ENCODE peak calls at places on chromosomes 2 and 18, in seven cellular contexts. P is A549; G is effector memory CD4-positive, alpha-beta T cell; W is psoas muscle; Q is Peyer's patch; A is breast epithelium; R is CD8-positive, alpha-beta T cell. U is an unnamed sample.

GRCh38 chr2:228681426-228681825 is 499.9 kb upstream of the SPHKAP start:
- DNase-seq in P (peak), G (no peak), W (no peak), Q (no peak), A (no peak), R (no peak), U (no peak)

GRCh38 chr2:174699993-174700766 is 64.1 kb downstream of the CHRNA1 start:
- DNase-seq in P (peak), G (no peak), W (no peak), Q (no peak), A (no peak), R (no peak), U (no peak)

GRCh38 chr2:75489682-75490180 is 71.0 kb downstream of the EVA1A start:
- DNase-seq in P (no peak), G (no peak), W (no peak), Q (no peak), A (no peak), R (no peak), U (no peak)

GRCh38 chr2:196181484-196181883 is 10.1 kb upstream of the STK17B start:
- DNase-seq in P (no peak), G (no peak), W (no peak), Q (no peak), A (no peak), R (no peak), U (no peak)

GRCh38 chr2:28526733-28527132 is 30.9 kb downstream of the PLB1 start:
- DNase-seq in P (no peak), G (no peak), W (no peak), Q (no peak), A (no peak), R (no peak), U (no peak)

GRCh38 chr2:64696631-64697030 is 42.9 kb upstream of the SERTAD2 start:
- DNase-seq in P (no peak), G (no peak), W (no peak), Q (no peak), A (no peak), R (no peak), U (no peak)

GRCh38 chr2:15939854-15940660 is at the start of gene MYCN:
- DNase-seq in P (peak), G (no peak), W (no peak), Q (no peak), A (peak), R (peak), U (peak)

GRCh38 chr2:130286983-130287655 is 55.6 kb upstream of the IMP4 start:
- DNase-seq in P (no peak), G (no peak), W (peak), Q (no peak), A (no peak), R (no peak), U (no peak)

GRCh38 chr2:108329771-108330170 is 41.1 kb downstream of the SULT1C2 start:
- DNase-seq in P (no peak), G (no peak), W (no peak), Q (no peak), A (no peak), R (no peak), U (no peak)

GRCh38 chr18:50560681-50561629 is 1.1 kb downstream of the MAPK4 start:
- DNase-seq in P (no peak), G (no peak), W (no peak), Q (no peak), A (no peak), R (no peak), U (no peak)

GRCh38 chr18:24071779-24072178 is 57.2 kb downstream of the TTC39C start:
- DNase-seq in P (peak), G (no peak), W (no peak), Q (no peak), A (no peak), R (no peak), U (no peak)

GRCh38 chr18:58186258-58186948 is 142.4 kb downstream of the NEDD4L start:
- DNase-seq in P (peak), G (no peak), W (no peak), Q (no peak), A (no peak), R (no peak), U (no peak)

GRCh38 chr2:9693138-9693520 is 62.3 kb upstream of the YWHAQ start:
- DNase-seq in P (no peak), G (no peak), W (peak), Q (no peak), A (no peak), R (no peak), U (no peak)

GRCh38 chr2:33134764-33135560 is 188.2 kb downstream of the LTBP1 start:
- DNase-seq in P (no peak), G (no peak), W (no peak), Q (no peak), A (no peak), R (no peak), U (peak)

GRCh38 chr2:62032096-62032495 is 126.6 kb downstream of the COMMD1 start:
- DNase-seq in P (no peak), G (no peak), W (no peak), Q (no peak), A (no peak), R (no peak), U (no peak)

GRCh38 chr2:65530547-65531320 is 98.3 kb upstream of the SPRED2 start:
- DNase-seq in P (no peak), G (no peak), W (no peak), Q (no peak), A (no peak), R (no peak), U (no peak)

GRCh38 chr2:28649481-28650260 is 102.0 kb upstream of the PPP1CB start:
- DNase-seq in P (no peak), G (no peak), W (no peak), Q (no peak), A (no peak), R (no peak), U (no peak)

GRCh38 chr18:35128675-35129074 is 87.5 kb downstream of the MAPRE2 start:
- DNase-seq in P (no peak), G (no peak), W (no peak), Q (no peak), A (no peak), R (no peak), U (no peak)

GRCh38 chr2:12059616-12060441 is 313.4 kb downstream of the LPIN1 start:
- DNase-seq in P (no peak), G (no peak), W (no peak), Q (no peak), A (no peak), R (no peak), U (no peak)

GRCh38 chr2:12055219-12055618 is 308.8 kb downstream of the LPIN1 start:
- DNase-seq in P (no peak), G (no peak), W (no peak), Q (no peak), A (no peak), R (no peak), U (no peak)

GRCh38 chr2:12061785-12062184 is 315.4 kb downstream of the LPIN1 start:
- DNase-seq in P (no peak), G (no peak), W (no peak), Q (no peak), A (no peak), R (no peak), U (no peak)

GRCh38 chr2:12061317-12061716 is 314.9 kb downstream of the LPIN1 start:
- DNase-seq in P (no peak), G (no peak), W (no peak), Q (no peak), A (no peak), R (no peak), U (no peak)

DNA sequence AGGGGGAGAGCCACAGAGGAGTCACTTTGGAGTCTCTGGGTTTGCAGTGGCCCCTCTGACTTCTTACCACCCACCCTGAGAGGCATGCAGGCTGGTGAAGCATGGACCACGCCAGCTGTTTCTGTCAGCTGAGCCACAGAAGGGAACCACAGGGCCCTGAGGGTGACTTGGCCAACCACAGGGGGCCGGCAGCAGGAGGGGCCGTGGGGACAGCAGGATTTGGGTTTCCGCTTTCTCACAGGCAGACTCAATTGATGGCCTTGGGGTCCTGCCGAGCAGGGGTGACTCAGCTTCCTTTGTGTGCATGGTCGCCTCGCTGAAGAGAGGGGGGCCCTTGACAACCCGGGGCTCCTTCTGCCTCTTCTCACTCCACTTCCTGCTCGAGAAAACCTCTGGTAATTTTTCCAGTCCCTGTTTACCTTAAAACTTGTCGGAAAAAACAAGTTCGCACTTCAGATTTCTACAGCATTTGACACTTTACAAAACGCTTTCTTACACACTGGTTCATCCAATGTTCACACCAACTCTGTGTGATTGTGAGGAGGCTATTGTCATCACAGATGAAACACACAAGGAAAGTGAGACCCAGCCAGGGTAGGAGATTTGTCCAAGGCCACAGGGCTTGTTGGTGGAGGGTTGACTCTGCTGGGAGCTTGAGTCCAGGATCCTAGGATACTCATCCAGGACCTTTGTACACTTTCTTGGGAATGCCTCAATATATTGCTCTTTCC is 311.2 kb downstream of the LPIN1 start:
- DNase-seq in P (no peak), G (no peak), W (peak), Q (peak), A (no peak), R (peak), U (no peak)
- H3K27ac ChIP-seq in P (no peak), G (no peak), W (no peak), Q (no peak), A (no peak), R (no peak), U (no peak)

GRCh38 chr2:211458974-211459373 is 902.6 kb downstream of the CPS1 start:
- DNase-seq in P (no peak), G (no peak), W (no peak), Q (no peak), A (no peak), R (no peak), U (no peak)
- H3K27ac ChIP-seq in P (no peak), G (no peak), W (no peak), Q (no peak), A (no peak), R (no peak), U (no peak)

DNA sequence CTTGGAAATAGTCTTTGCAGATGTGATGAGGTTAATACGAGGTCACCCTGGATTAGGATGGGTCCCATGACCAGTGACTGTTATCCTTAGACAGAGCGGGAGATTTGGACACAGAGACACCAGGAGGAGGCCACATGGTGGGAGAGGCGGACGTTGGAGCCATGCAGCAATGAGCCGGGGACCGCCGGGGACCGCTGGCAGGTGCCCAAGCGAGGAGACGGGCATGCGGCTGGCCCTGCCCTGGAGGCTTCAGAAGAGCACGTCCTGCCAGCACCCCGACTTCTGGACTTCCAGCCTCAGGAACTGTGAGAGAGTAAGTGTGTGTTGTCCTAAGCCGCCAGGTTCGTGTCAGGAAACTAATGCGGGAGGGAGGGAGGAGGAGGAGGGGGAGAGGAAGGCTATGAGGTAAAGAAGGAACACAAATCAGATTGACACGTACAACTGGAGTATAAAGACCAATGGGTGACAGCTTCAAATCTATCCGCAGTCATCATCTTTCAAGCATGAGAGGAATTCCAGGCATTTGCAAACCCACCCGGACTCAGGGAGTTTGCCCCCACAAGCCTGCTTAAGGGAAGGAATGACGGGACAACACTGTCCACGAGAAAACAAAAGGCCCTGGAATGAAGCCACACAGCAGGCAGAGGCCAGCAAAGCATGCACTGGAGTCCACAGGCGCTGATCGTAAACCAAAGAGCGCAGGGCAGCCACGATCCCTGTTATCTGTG is 11.6 kb upstream of the BOK start:
- DNase-seq in P (no peak), G (no peak), W (no peak), Q (no peak), A (no peak), R (no peak), U (no peak)
- H3K27ac ChIP-seq in P (no peak), G (no peak), W (no peak), Q (no peak), A (no peak), R (no peak), U (no peak)

DNA sequence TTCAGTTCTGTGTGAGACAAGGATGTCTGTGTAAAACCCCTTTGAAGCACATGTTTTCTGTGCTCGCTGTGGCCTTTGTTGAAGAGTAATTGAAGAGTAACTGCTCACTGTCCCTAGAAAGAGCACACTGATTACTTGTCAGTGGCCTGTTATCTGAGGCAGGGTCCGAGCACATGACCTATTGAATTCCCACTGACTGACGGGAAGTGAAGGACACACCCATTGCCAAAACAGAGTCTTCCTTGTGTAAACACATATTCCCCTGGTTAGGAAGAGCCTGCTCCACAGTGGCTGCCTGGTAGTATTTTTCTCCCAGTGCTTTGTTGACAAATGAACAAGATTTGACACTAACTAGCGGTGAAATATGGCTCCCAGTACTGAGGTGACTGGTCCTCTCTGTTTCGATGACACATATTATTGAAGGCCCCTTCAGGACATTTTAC is 148.5 kb upstream of the GYPC start:
- DNase-seq in P (no peak), G (no peak), W (no peak), Q (no peak), A (no peak), R (no peak), U (no peak)
- H3K27ac ChIP-seq in P (no peak), G (no peak), W (no peak), Q (no peak), A (no peak), R (no peak), U (no peak)

DNA sequence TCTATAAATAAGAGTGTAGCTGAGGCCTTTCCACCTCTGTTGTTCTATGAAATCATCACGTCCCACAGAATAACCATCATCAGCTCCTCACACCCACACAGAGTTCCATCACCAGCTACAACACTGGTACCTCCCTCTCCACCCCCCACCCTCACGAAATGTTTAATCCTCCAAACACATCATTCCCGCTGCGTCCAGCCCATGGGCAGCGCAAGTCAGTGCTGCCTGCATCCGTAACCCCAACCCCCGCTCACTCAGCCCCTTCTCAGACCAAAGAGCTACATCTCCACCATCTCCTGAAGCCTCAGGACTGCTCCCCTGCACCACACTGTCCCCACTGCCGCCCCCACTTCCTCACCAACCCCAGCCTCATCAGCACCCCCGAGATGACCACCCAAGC is 19.4 kb downstream of the DNMT3A start:
- DNase-seq in P (no peak), G (no peak), W (no peak), Q (no peak), A (no peak), R (no peak), U (no peak)
- H3K27ac ChIP-seq in P (no peak), G (no peak), W (no peak), Q (no peak), A (no peak), R (no peak), U (no peak)